ENCODE peak calls at places on chromosomes 2 and 18, in five cellular contexts. Z is activated CD8-positive, alpha-beta memory T cell treated with anti-CD3 and anti-CD28 coated beads for 48 hours; Q is KBM-7; L is fibroblast of mammary gland; X is CD4-positive, alpha-beta T cell. A is an unnamed sample.

GRCh38 chr2:61995515-61995914 is 90.0 kb downstream of the COMMD1 start:
- DNase-seq in X (no peak), Q (no peak), L (no peak), Z (no peak), A (no peak)

GRCh38 chr18:9545029-9545428 is 69.3 kb downstream of the PPP4R1 start:
- DNase-seq in Z (no peak), X (no peak), L (no peak), Q (no peak), A (no peak)

GRCh38 chr2:152466925-152467676 is 132.1 kb downstream of the FMNL2 start:
- DNase-seq in X (no peak), Z (no peak), Q (peak), L (peak), A (no peak)

GRCh38 chr18:57083485-57083884 is 63.4 kb upstream of the BOD1L2 start:
- DNase-seq in Q (no peak), Z (no peak), X (no peak), L (no peak), A (no peak)

GRCh38 chr18:80198994-80199748 is 48.1 kb downstream of the PARD6G start:
- DNase-seq in X (no peak), L (no peak), Q (no peak), Z (no peak), A (no peak)

GRCh38 chr18:23920054-23920453 is 94.5 kb upstream of the TTC39C start:
- DNase-seq in L (peak), Z (no peak), Q (no peak), X (no peak), A (no peak)

GRCh38 chr2:148643421-148643820 is 1.1 kb upstream of the EPC2 start:
- DNase-seq in Q (no peak), L (no peak), Z (no peak), X (no peak), A (no peak)

GRCh38 chr2:61707984-61708852 is 145.6 kb downstream of the FAM161A start:
- DNase-seq in X (no peak), Z (no peak), Q (no peak), L (peak), A (no peak)

GRCh38 chr2:238075397-238075796 is 14.6 kb downstream of the SCLY start:
- DNase-seq in Z (no peak), Q (no peak), L (no peak), X (no peak), A (no peak)

GRCh38 chr18:48952287-48953095 is 1.7 kb upstream of the SMAD7 start:
- DNase-seq in L (peak), Q (no peak), Z (no peak), X (peak), A (peak)

GRCh38 chr18:67035026-67035425 is 431.1 kb upstream of the CDH19 start:
- DNase-seq in Z (no peak), X (no peak), L (no peak), Q (no peak), A (no peak)

GRCh38 chr2:109188485-109188868 is 59.5 kb downstream of the SH3RF3 start:
- DNase-seq in Z (no peak), Q (no peak), X (no peak), L (no peak), A (no peak)

GRCh38 chr2:40433739-40434138 is 18.2 kb downstream of the SLC8A1 start:
- DNase-seq in X (no peak), Z (no peak), L (no peak), Q (no peak), A (no peak)

GRCh38 chr2:122670932-122671331 is 915.5 kb downstream of the TSN start:
- DNase-seq in L (no peak), Z (no peak), X (no peak), Q (no peak), A (no peak)

GRCh38 chr2:16640024-16640423 is 25.6 kb downstream of the CYRIA start:
- DNase-seq in L (no peak), Z (no peak), Q (no peak), X (no peak), A (no peak)

GRCh38 chr2:83251473-83251872 is 1207.6 kb downstream of the SUCLG1 start:
- DNase-seq in X (no peak), L (no peak), Z (no peak), Q (no peak), A (no peak)

GRCh38 chr2:214057986-214058385 is 352.9 kb upstream of the VWC2L start:
- DNase-seq in Z (no peak), Q (no peak), X (no peak), L (no peak), A (no peak)

GRCh38 chr2:71129114-71129890 is 727 bp downstream of the MCEE start:
- DNase-seq in L (no peak), Q (peak), X (no peak), Z (no peak), A (no peak)

GRCh38 chr2:235951980-235952379 is 216.2 kb downstream of the GBX2 start:
- DNase-seq in Q (peak), L (no peak), X (no peak), Z (no peak), A (peak)

GRCh38 chr2:226934546-226935243 is 98.8 kb downstream of the RHBDD1 start:
- DNase-seq in Q (no peak), L (peak), X (no peak), Z (no peak), A (peak)

GRCh38 chr2:164242409-164242808 is 378.9 kb downstream of the GRB14 start:
- DNase-seq in X (no peak), L (no peak), Q (no peak), Z (no peak), A (no peak)

GRCh38 chr2:46086578-46087070 is 210.6 kb upstream of the EPAS1 start:
- DNase-seq in L (no peak), X (no peak), Z (no peak), Q (peak), A (no peak)

GRCh38 chr18:61581578-61582204 is 248.5 kb downstream of the CDH20 start:
- DNase-seq in Z (peak), L (peak), Q (peak), X (peak), A (peak)

GRCh38 chr2:24878341-24878740 is 41.7 kb downstream of the ADCY3 start:
- DNase-seq in L (no peak), Z (no peak), Q (no peak), X (no peak), A (no peak)

GRCh38 chr18:45026162-45026561 is 345.5 kb downstream of the SETBP1 start:
- DNase-seq in L (no peak), Q (no peak), Z (no peak), X (no peak), A (no peak)

GRCh38 chr2:213806125-213806726 is 522.0 kb downstream of the SPAG16 start:
- DNase-seq in X (no peak), Q (peak), L (peak), Z (no peak), A (no peak)

GRCh38 chr2:12762976-12763375 is 46.2 kb downstream of the TRIB2 start:
- DNase-seq in X (no peak), L (peak), Q (no peak), Z (no peak), A (no peak)

GRCh38 chr2:229660951-229661350 is 53.4 kb downstream of the DNER start:
- DNase-seq in Q (no peak), Z (no peak), X (no peak), L (peak), A (no peak)

GRCh38 chr18:57806891-57807280 is 3.8 kb upstream of the ATP8B1 start:
- DNase-seq in X (no peak), L (peak), Z (no peak), Q (no peak), A (no peak)

GRCh38 chr2:173456960-173457359 is 102.3 kb downstream of the CDCA7 start:
- DNase-seq in X (no peak), L (no peak), Q (no peak), Z (no peak), A (no peak)

GRCh38 chr2:45000341-45000901 is 8.8 kb downstream of the SIX2 start:
- DNase-seq in Z (no peak), X (no peak), L (no peak), Q (no peak), A (no peak)

GRCh38 chr18:66872277-66872676 is 268.4 kb upstream of the CDH19 start:
- DNase-seq in X (no peak), L (peak), Q (peak), Z (no peak), A (no peak)

GRCh38 chr2:240868286-240869108 is at the start of gene AGXT:
- DNase-seq in Q (peak), X (no peak), L (peak), Z (no peak), A (no peak)

GRCh38 chr2:150388289-150388625 is 99.2 kb downstream of the RND3 start:
- DNase-seq in Z (no peak), L (no peak), Q (no peak), X (no peak), A (no peak)

GRCh38 chr2:42312106-42312505 is 48.9 kb downstream of the COX7A2L start:
- DNase-seq in Q (no peak), Z (no peak), L (no peak), X (no peak), A (no peak)

GRCh38 chr2:159798376-159798724 is 342 bp upstream of the CD302 start:
- DNase-seq in Z (no peak), Q (peak), X (no peak), L (no peak), A (no peak)

GRCh38 chr2:207676827-207677354 is 34.5 kb upstream of the CCNYL1 start:
- DNase-seq in X (no peak), Q (no peak), L (peak), Z (no peak), A (no peak)

GRCh38 chr2:157394928-157395327 is 49.0 kb downstream of the CYTIP start:
- DNase-seq in Q (no peak), X (no peak), L (no peak), Z (no peak), A (no peak)

GRCh38 chr2:98476192-98476868 is 31.7 kb downstream of the INPP4A start:
- DNase-seq in Z (no peak), L (peak), X (no peak), Q (no peak), A (no peak)

A was measured in immature natural killer cell.